ENCODE peak calls at places on chromosome X, in six cellular contexts. T, K, N, A, D and B are unnamed samples.

GRCh38 chrX:47751670-47752069 is 85.0 kb upstream of the ZNF81 start:
- DNase-seq in A (peak; percentile 65), D (peak; percentile 40), K (peak; percentile 9), T (no peak), N (peak; percentile 17), B (peak; percentile 6)

GRCh38 chrX:119467842-119468185 is 430 bp upstream of the SLC25A5 start:
- DNase-seq in D (no peak), T (no peak), K (no peak), N (no peak), A (no peak), B (no peak)

GRCh38 chrX:150607200-150607599 is 38.8 kb downstream of the MTM1 start:
- DNase-seq in K (no peak), N (no peak), A (no peak), T (no peak), D (peak; percentile 64), B (no peak)

GRCh38 chrX:149120459-149120858 is 384.6 kb downstream of the IDS start:
- DNase-seq in D (peak; percentile 4), N (no peak), T (no peak), A (no peak), K (no peak), B (peak; percentile 80)

GRCh38 chrX:13128104-13128503 is 83.7 kb upstream of the FAM9C start:
- DNase-seq in T (no peak), A (no peak), K (no peak), N (no peak), D (peak; percentile 69), B (no peak)

GRCh38 chrX:18422325-18422724 is 3.1 kb upstream of the CDKL5 start:
- DNase-seq in D (no peak), A (no peak), N (no peak), T (no peak), K (no peak), B (no peak)

GRCh38 chrX:74925210-74926088 is at the start of gene NEXMIF:
- DNase-seq in N (peak; percentile 18), A (peak; percentile 70), D (peak; percentile 49), T (peak; percentile 23), K (peak; percentile 22), B (peak; percentile 62)

GRCh38 chrX:123738378-123738955 is 5.6 kb upstream of the THOC2 start:
- DNase-seq in A (no peak), D (no peak), T (no peak), N (no peak), K (no peak), B (no peak)

GRCh38 chrX:154511761-154512160 is 4.3 kb downstream of the FAM3A start:
- DNase-seq in K (no peak), N (no peak), A (no peak), D (no peak), T (no peak), B (no peak)

GRCh38 chrX:9943420-9943819 is 23.7 kb upstream of the CLDN34 start:
- DNase-seq in T (no peak), D (no peak), A (no peak), N (no peak), K (no peak), B (peak; percentile 29)

GRCh38 chrX:69415698-69416097 is 88.4 kb upstream of the NALF2 start:
- DNase-seq in K (no peak), D (no peak), A (no peak), T (no peak), N (no peak), B (no peak)

GRCh38 chrX:39716802-39717540 is 380.8 kb downstream of the BCOR start:
- DNase-seq in A (no peak), D (no peak), T (no peak), K (no peak), N (no peak), B (no peak)

GRCh38 chrX:139025822-139026221 is 314.3 kb upstream of the FGF13 start:
- DNase-seq in K (no peak), A (no peak), T (no peak), N (no peak), D (no peak), B (no peak)

GRCh38 chrX:131816551-131817136 is 206.5 kb upstream of the STK26 start:
- DNase-seq in K (peak; percentile 86), N (no peak), T (peak; percentile 67), D (no peak), A (no peak), B (no peak)
- H3K4me3 ChIP-seq in K (peak overlapping the region; percentile 35), N (peak overlapping the region; percentile 50), T (peak overlapping the region; percentile 42), D (no peak overlapping the region), A (no peak overlapping the region), B (no peak overlapping the region)

GRCh38 chrX:66014560-66014959 is 25.3 kb downstream of the VSIG4 start:
- DNase-seq in T (no peak), D (peak; percentile 57), K (no peak), A (no peak), N (no peak), B (peak; percentile 72)
- H3K4me3 ChIP-seq in T (no peak overlapping the region), D (peak overlapping the region; percentile 93), K (no peak overlapping the region), A (no peak overlapping the region), N (no peak overlapping the region), B (peak overlapping the region; percentile 64)

GRCh38 chrX:131841496-131842410 is 181.3 kb upstream of the STK26 start:
- DNase-seq in K (peak; percentile 34), D (peak; percentile 71), T (no peak), A (peak; percentile 75), N (no peak), B (peak; percentile 24)

GRCh38 chrX:131845771-131846170 is 177.3 kb upstream of the STK26 start:
- DNase-seq in N (no peak), D (no peak), T (no peak), A (no peak), K (no peak), B (no peak)

GRCh38 chrX:131845201-131845600 is 177.9 kb upstream of the STK26 start:
- DNase-seq in D (no peak), A (no peak), K (no peak), T (no peak), N (no peak), B (no peak)

GRCh38 chrX:131840799-131841495 is 182.2 kb upstream of the STK26 start:
- DNase-seq in N (no peak), A (no peak), K (no peak), T (no peak), D (no peak), B (no peak)

DNA sequence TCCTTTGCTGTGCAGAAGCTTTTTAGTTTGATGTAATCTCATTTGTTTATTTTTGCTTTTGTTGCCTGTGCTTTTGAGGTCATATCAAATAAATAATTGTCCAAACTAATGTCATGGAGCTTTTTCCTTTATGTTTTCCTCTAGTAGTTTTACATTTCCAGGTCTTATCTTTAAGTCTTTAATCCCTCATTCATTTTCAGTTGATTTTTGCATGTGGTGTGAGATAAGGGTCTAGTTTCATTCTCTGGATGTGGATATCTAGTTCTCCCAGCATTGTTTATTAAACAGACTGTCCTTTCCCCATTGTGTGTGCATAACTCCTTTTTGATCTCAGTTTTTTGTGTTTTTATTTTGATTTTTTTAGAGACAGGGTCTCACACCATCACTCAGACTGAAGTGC is 179.1 kb upstream of the STK26 start:
- DNase-seq in D (no peak), T (no peak), K (no peak), A (no peak), N (no peak), B (no peak)
- H3K4me3 ChIP-seq in D (no peak overlapping the region), T (no peak overlapping the region), K (no peak overlapping the region), A (no peak overlapping the region), N (no peak overlapping the region), B (no peak overlapping the region)

GRCh38 chrX:49230500-49231232 is 2.5 kb downstream of the CACNA1F start:
- DNase-seq in T (peak; percentile 79), D (no peak), A (peak; percentile 40), K (peak; percentile 48), N (peak; percentile 64), B (no peak)
- H3K4me3 ChIP-seq in T (peak overlapping the region; percentile 36), D (no peak overlapping the region), A (no peak overlapping the region), K (peak overlapping the region; percentile 48), N (peak overlapping the region; percentile 57), B (no peak overlapping the region)

GRCh38 chrX:147736045-147736444 is 175.7 kb upstream of the FMR1 start:
- DNase-seq in T (no peak), A (no peak), N (no peak), K (no peak), D (no peak), B (no peak)
- H3K4me3 ChIP-seq in T (no peak overlapping the region), A (no peak overlapping the region), N (no peak overlapping the region), K (no peak overlapping the region), D (no peak overlapping the region), B (no peak overlapping the region)

GRCh38 chrX:107447642-107448041 is 1.8 kb upstream of the FRMPD3 start:
- DNase-seq in N (no peak), D (no peak), A (no peak), T (no peak), K (no peak), B (no peak)

GRCh38 chrX:107448625-107449468 is 605 bp upstream of the FRMPD3 start:
- DNase-seq in N (no peak), D (no peak), A (peak; percentile 64), K (no peak), T (peak; percentile 19), B (no peak)

GRCh38 chrX:107450823-107451509 is 1.5 kb downstream of the FRMPD3 start:
- DNase-seq in T (no peak), A (peak; percentile 77), D (peak; percentile 9), K (peak; percentile 24), N (no peak), B (no peak)

GRCh38 chrX:107451754-107452153 is 2.3 kb downstream of the FRMPD3 start:
- DNase-seq in K (no peak), A (peak; percentile 52), D (no peak), T (no peak), N (no peak), B (no peak)

DNA sequence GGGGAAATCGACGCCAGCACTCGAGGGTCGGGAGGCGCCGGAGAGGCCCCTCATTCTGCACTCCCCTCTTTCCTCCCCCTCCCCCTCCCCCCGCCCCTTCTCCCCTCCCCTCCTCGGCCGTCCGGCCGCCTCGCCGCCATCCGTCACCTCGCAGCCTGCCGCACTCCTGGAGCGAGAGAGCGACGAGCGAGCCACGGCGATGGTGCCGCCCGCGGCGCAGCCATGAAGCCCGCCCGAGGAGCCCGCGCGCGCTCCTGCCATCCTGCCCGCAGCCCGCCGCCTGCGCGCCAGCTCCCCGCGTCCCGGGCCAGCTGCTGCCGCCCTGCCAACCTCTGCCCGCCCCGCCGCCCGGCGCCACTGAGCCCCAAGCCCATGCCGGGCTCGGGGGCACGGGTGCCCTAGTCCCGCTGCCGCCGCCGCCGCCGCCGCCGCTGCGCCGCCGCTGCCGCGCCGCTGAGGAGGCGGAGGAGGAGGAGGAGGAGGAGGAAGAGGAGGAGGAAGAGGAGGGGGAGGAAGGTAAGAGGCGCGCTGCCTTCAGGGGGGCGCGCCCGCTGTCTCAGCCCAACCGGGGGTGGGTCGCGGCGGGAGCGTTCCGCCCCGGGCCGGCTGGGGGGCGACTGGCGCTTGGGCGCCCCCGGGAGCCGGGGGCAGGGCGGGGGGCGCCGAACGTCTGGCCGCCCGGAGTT is at the start of gene FRMPD3:
- DNase-seq in N (no peak), T (no peak), A (peak; percentile 72), D (no peak), K (no peak), B (no peak)
- H3K4me3 ChIP-seq in N (peak within 1 kb of the TSS; percentile 56), T (peak within 1 kb of the TSS; percentile 41), A (peak within 1 kb of the TSS; percentile 92), D (no peak within 1 kb of the TSS), K (peak within 1 kb of the TSS; percentile 23), B (peak within 1 kb of the TSS; percentile 33)